ENCODE peak calls at places on chromosomes 2 and 18, in four cellular contexts. U, A, T and D are unnamed samples.

GRCh38 chr2:135913726-135914365 is 37.6 kb upstream of the MCM6 start:
- DNase-seq in U (no peak), A (peak), T (peak), D (peak)

GRCh38 chr2:68643011-68643873 is at the start of gene PROKR1:
- DNase-seq in U (no peak), A (peak), T (peak), D (peak)

GRCh38 chr2:191574232-191574631 is 103.7 kb upstream of the NABP1 start:
- DNase-seq in U (no peak), A (no peak), T (no peak), D (no peak)

GRCh38 chr2:88765154-88765948 is 73.9 kb downstream of the RPIA start:
- DNase-seq in U (no peak), A (no peak), T (peak), D (no peak)

GRCh38 chr2:47771211-47771610 is 11.7 kb upstream of the MSH6 start:
- DNase-seq in U (no peak), A (peak), T (no peak), D (no peak)

GRCh38 chr2:118474151-118474561 is 373.3 kb downstream of the EN1 start:
- DNase-seq in U (no peak), A (no peak), T (no peak), D (no peak)

GRCh38 chr2:122736279-122736678 is 980.8 kb downstream of the TSN start:
- DNase-seq in U (no peak), A (no peak), T (no peak), D (no peak)

GRCh38 chr2:143431316-143431715 is 302.1 kb downstream of the ARHGAP15 start:
- DNase-seq in U (no peak), A (no peak), T (no peak), D (no peak)

GRCh38 chr2:73700661-73701447 is 36.3 kb downstream of the TPRKB start:
- DNase-seq in U (no peak), A (peak), T (no peak), D (no peak)

GRCh38 chr18:32937007-32937540 is 164.3 kb upstream of the KLHL14 start:
- DNase-seq in U (no peak), A (no peak), T (no peak), D (no peak)

GRCh38 chr2:172790404-172790803 is 54.8 kb downstream of the RAPGEF4 start:
- DNase-seq in U (no peak), A (no peak), T (no peak), D (no peak)

GRCh38 chr2:45954233-45954850 is 302.9 kb downstream of the PRKCE start:
- DNase-seq in U (no peak), A (no peak), T (no peak), D (no peak)

GRCh38 chr18:8818982-8819381 is 113.6 kb downstream of the MTCL1 start:
- DNase-seq in U (no peak), A (no peak), T (no peak), D (no peak)

GRCh38 chr2:74164761-74165160 is 13.9 kb downstream of the MOB1A start:
- DNase-seq in U (no peak), A (no peak), T (no peak), D (no peak)

GRCh38 chr2:121297217-121297830 is 12.3 kb upstream of the TFCP2L1 start:
- DNase-seq in U (no peak), A (peak), T (peak), D (peak)

GRCh38 chr2:223805008-223805407 is 32.4 kb downstream of the AP1S3 start:
- DNase-seq in U (no peak), A (no peak), T (no peak), D (no peak)

GRCh38 chr18:45954070-45954712 is 12.9 kb downstream of the EPG5 start:
- DNase-seq in U (no peak), A (no peak), T (no peak), D (no peak)

GRCh38 chr18:23141022-23141999 is 6.0 kb downstream of the CABLES1 start:
- DNase-seq in U (no peak), A (no peak), T (peak), D (no peak)

GRCh38 chr18:36302676-36303075 is 5.2 kb downstream of the FHOD3 start:
- DNase-seq in U (no peak), A (no peak), T (no peak), D (no peak)

GRCh38 chr18:9869713-9870430 is 15.9 kb upstream of the TXNDC2 start:
- DNase-seq in U (peak), A (peak), T (peak), D (peak)

GRCh38 chr18:67385455-67385854 is 131.1 kb downstream of the DSEL start:
- DNase-seq in U (no peak), A (no peak), T (no peak), D (no peak)

GRCh38 chr2:196331143-196331542 is 159.8 kb upstream of the STK17B start:
- DNase-seq in U (no peak), A (peak), T (no peak), D (no peak)

GRCh38 chr2:55228224-55228563 is 3.9 kb downstream of the CLHC1 start:
- DNase-seq in U (no peak), A (no peak), T (no peak), D (no peak)

GRCh38 chr2:26968001-26968400 is 2.4 kb upstream of the MAPRE3 start:
- DNase-seq in U (no peak), A (no peak), T (no peak), D (no peak)

GRCh38 chr2:105912081-105912480 is 167.4 kb downstream of the NCK2 start:
- DNase-seq in U (no peak), A (no peak), T (no peak), D (no peak)

GRCh38 chr18:10526211-10526949 is 553 bp downstream of the NAPG start:
- DNase-seq in U (no peak), A (peak), T (peak), D (peak)

GRCh38 chr2:27724905-27725693 is 46.4 kb upstream of the MRPL33 start:
- DNase-seq in U (no peak), A (no peak), T (no peak), D (no peak)

GRCh38 chr2:175844169-175844568 is 157.9 kb downstream of the LNPK start:
- DNase-seq in U (no peak), A (no peak), T (no peak), D (no peak)

GRCh38 chr2:169644173-169644572 is 50.0 kb downstream of the CFAP210 start:
- DNase-seq in U (no peak), A (no peak), T (no peak), D (no peak)

GRCh38 chr18:50632895-50633515 is 73.1 kb downstream of the MAPK4 start:
- DNase-seq in U (no peak), A (no peak), T (no peak), D (no peak)

GRCh38 chr2:240461471-240462072 is 26.1 kb downstream of the GPC1 start:
- DNase-seq in U (no peak), A (no peak), T (no peak), D (no peak)

GRCh38 chr2:26000561-26001211 is 18.4 kb upstream of the KIF3C start:
- DNase-seq in U (no peak), A (no peak), T (no peak), D (no peak)

GRCh38 chr2:104547251-104547650 is 306.7 kb upstream of the POU3F3 start:
- DNase-seq in U (no peak), A (no peak), T (no peak), D (no peak)

GRCh38 chr2:147025611-147026010 is 819.2 kb upstream of the ACVR2A start:
- DNase-seq in U (no peak), A (no peak), T (no peak), D (no peak)

DNA sequence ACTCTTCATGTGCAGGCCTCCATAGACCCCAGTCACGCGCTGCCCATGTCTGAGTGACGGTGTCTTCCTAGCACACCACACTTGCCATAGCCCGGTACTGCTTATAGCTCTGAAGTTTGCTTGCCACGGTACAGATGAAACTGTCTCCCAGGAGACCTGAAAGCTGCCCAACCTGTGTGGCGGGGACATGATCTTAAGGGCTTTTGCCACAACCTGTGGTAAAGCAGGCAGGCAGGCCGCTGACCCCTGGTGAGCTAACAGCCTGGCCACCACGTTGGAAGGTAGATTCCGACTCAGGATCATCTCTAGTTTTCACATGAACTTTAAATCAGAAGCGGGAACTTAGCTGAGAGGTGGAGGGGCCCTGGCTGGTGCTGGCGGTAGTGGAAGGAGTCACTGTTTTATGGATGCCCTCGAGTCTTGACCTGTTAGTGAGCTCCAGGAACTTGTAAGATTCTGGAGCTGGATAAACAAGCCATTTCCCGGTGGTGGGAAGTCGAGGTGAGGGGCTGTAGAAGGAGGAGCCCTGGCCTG is 153.3 kb downstream of the ZNF236 start:
- DNase-seq in U (no peak), A (no peak), T (no peak), D (no peak)
- TF ChIP-seq FOXM1 in U (no peak), A (no peak), T (no peak), D (no peak)

GRCh38 chr18:54919412-54919811 is 39.8 kb downstream of the CCDC68 start:
- DNase-seq in U (no peak), A (no peak), T (peak), D (no peak)

GRCh38 chr18:54924948-54925347 is 34.3 kb downstream of the CCDC68 start:
- DNase-seq in U (no peak), A (no peak), T (no peak), D (no peak)

GRCh38 chr18:54926593-54927297 is 32.5 kb downstream of the CCDC68 start:
- DNase-seq in U (no peak), A (no peak), T (no peak), D (no peak)

GRCh38 chr18:54928236-54928635 is 31.0 kb downstream of the CCDC68 start:
- DNase-seq in U (no peak), A (no peak), T (no peak), D (no peak)

GRCh38 chr18:54923339-54923956 is 35.8 kb downstream of the CCDC68 start:
- DNase-seq in U (no peak), A (no peak), T (no peak), D (no peak)
- TF ChIP-seq FOXM1 in U (no peak), A (no peak), T (no peak), D (no peak)

GRCh38 chr2:72082887-72083286 is 64.8 kb downstream of the CYP26B1 start:
- DNase-seq in U (no peak), A (no peak), T (no peak), D (no peak)

GRCh38 chr2:72083751-72084583 is 63.7 kb downstream of the CYP26B1 start:
- DNase-seq in U (no peak), A (no peak), T (no peak), D (no peak)

GRCh38 chr2:72084584-72084976 is 63.1 kb downstream of the CYP26B1 start:
- DNase-seq in U (no peak), A (no peak), T (no peak), D (no peak)

GRCh38 chr2:72085513-72085912 is 62.1 kb downstream of the CYP26B1 start:
- DNase-seq in U (no peak), A (no peak), T (no peak), D (no peak)

GRCh38 chr2:72085036-72085435 is 62.6 kb downstream of the CYP26B1 start:
- DNase-seq in U (no peak), A (no peak), T (no peak), D (no peak)
- TF ChIP-seq FOXM1 in U (no peak), A (no peak), T (no peak), D (no peak)

GRCh38 chr2:64941143-64941542 is 48.1 kb upstream of the SLC1A4 start:
- DNase-seq in U (no peak), A (no peak), T (no peak), D (no peak)

GRCh38 chr2:64941751-64942150 is 47.4 kb upstream of the SLC1A4 start:
- DNase-seq in U (no peak), A (no peak), T (no peak), D (no peak)

GRCh38 chr2:64944484-64944883 is 44.7 kb upstream of the SLC1A4 start:
- DNase-seq in U (no peak), A (no peak), T (no peak), D (no peak)

GRCh38 chr2:64942693-64943092 is 46.5 kb upstream of the SLC1A4 start:
- DNase-seq in U (no peak), A (no peak), T (no peak), D (no peak)

DNA sequence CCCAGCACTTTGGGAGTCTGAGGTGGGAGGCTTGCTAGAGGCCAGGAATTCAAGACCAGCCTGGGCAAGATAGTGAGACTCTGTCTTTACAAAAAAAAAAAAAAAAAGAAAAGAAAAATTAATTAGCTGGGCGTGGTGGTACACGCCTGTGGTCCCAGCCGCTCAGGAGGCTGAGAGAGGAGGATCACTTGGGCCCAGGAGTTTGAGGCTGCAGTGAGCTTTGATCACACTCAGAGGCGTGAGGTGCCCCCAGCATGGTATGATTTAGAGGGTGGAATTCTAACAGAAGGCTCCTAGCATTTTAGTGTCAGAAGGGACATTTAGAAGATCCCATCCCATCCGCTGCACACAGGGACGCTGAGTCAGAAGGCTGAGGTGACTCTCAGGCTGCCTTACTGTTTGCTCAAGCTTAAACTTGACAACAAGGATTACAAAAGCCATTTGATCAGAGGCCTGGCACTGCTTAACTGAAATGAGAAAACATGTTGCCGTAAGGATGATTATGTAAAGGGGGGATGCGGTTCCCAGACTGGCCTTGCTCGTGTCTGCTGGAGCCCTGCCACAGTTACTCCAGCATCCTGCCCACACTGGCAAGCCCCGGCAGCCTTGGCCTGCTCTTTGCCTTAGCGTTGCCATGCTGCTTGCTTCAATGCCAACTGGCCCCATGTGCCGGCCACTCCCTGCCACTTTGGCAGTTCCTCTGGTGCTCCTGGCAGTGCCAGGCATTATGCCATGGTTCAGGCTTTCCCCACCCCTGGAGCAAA is 45.6 kb upstream of the SLC1A4 start:
- DNase-seq in U (no peak), A (no peak), T (no peak), D (no peak)
- TF ChIP-seq FOXM1 in U (no peak), A (no peak), T (no peak), D (no peak)